ENCODE peak calls at places on chromosomes 16 and 17, in four cellular contexts. P, L, W and E are unnamed samples.

GRCh38 chr16:86026136-86026905 is 127.4 kb downstream of the IRF8 start:
- DNase-seq in P (no peak), L (no peak), W (no peak), E (no peak)

GRCh38 chr16:85002099-85002541 is 9.2 kb downstream of the ZDHHC7 start:
- DNase-seq in P (no peak), L (no peak), W (no peak), E (no peak)

GRCh38 chr17:58280480-58281217 is at the start of gene MPO:
- DNase-seq in P (no peak), L (no peak), W (no peak), E (no peak)

GRCh38 chr16:9874233-9874632 is 308.0 kb downstream of the GRIN2A start:
- DNase-seq in P (no peak), L (no peak), W (no peak), E (no peak)

GRCh38 chr17:4479982-4480751 is 18.5 kb upstream of the SPNS2 start:
- DNase-seq in P (no peak), L (no peak), W (no peak), E (no peak)

GRCh38 chr17:70011750-70012149 is 63.3 kb upstream of the KCNJ16 start:
- DNase-seq in P (no peak), L (no peak), W (no peak), E (no peak)

GRCh38 chr17:56672195-56672594 is 78.7 kb downstream of the NOG start:
- DNase-seq in P (no peak), L (no peak), W (no peak), E (no peak)

GRCh38 chr17:43878260-43879082 is 28.9 kb downstream of the MPP2 start:
- DNase-seq in P (peak; percentile 48), L (peak; percentile 91), W (peak; percentile 52), E (peak; percentile 55)

GRCh38 chr17:12402963-12403622 is 262.6 kb upstream of the MYOCD start:
- DNase-seq in P (no peak), L (peak; percentile 54), W (no peak), E (no peak)

GRCh38 chr16:10183606-10183959 is 1.4 kb upstream of the GRIN2A start:
- DNase-seq in P (no peak), L (no peak), W (no peak), E (no peak)

GRCh38 chr16:2196162-2196980 is at the start of gene CASKIN1:
- DNase-seq in P (no peak), L (no peak), W (no peak), E (no peak)

GRCh38 chr17:40605301-40605700 is 40.0 kb upstream of the CCR7 start:
- DNase-seq in P (no peak), L (no peak), W (no peak), E (peak; percentile 71)

GRCh38 chr16:22969567-22969966 is 155.6 kb downstream of the HS3ST2 start:
- DNase-seq in P (no peak), L (no peak), W (no peak), E (no peak)

GRCh38 chr16:68332411-68333121 is 21.7 kb downstream of the PRMT7 start:
- DNase-seq in P (no peak), L (peak; percentile 17), W (no peak), E (no peak)

GRCh38 chr17:3732171-3732570 is 8.5 kb downstream of the HASPIN start:
- DNase-seq in P (no peak), L (peak; percentile 27), W (no peak), E (no peak)

GRCh38 chr16:78813917-78814316 is 714.5 kb downstream of the WWOX start:
- DNase-seq in P (no peak), L (no peak), W (no peak), E (no peak)

GRCh38 chr16:69340095-69340644 is 598 bp downstream of the NIP7 start:
- DNase-seq in P (no peak), L (peak; percentile 19), W (no peak), E (no peak)

GRCh38 chr17:2776589-2777241 is 19.5 kb upstream of the RAP1GAP2 start:
- DNase-seq in P (no peak), L (no peak), W (no peak), E (no peak)

GRCh38 chr17:64732336-64733006 is 70.4 kb upstream of the SMURF2 start:
- DNase-seq in P (no peak), L (peak; percentile 73), W (peak; percentile 82), E (no peak)

GRCh38 chr17:55691666-55692065 is 31.0 kb downstream of the TMEM100 start:
- DNase-seq in P (no peak), L (no peak), W (no peak), E (no peak)

GRCh38 chr17:77476920-77477805 is 336.4 kb downstream of the SEC14L1 start:
- DNase-seq in P (no peak), L (peak; percentile 99), W (peak; percentile 89), E (no peak)

GRCh38 chr16:72357860-72358259 is 185.9 kb upstream of the PMFBP1 start:
- DNase-seq in P (no peak), L (no peak), W (no peak), E (no peak)

GRCh38 chr17:13751485-13751793 is 149.7 kb upstream of the HS3ST3A1 start:
- DNase-seq in P (no peak), L (no peak), W (no peak), E (no peak)

GRCh38 chr17:50893183-50893993 is 27.2 kb upstream of the TOB1 start:
- DNase-seq in P (no peak), L (peak; percentile 31), W (no peak), E (no peak)

GRCh38 chr16:71709231-71709781 is 15.2 kb downstream of the PHLPP2 start:
- DNase-seq in P (no peak), L (peak; percentile 92), W (no peak), E (no peak)

GRCh38 chr17:65346166-65346565 is 209.0 kb downstream of the RGS9 start:
- DNase-seq in P (no peak), L (no peak), W (no peak), E (no peak)

GRCh38 chr17:82007495-82008257 is 15.0 kb downstream of the CENPX start:
- DNase-seq in P (no peak), L (no peak), W (no peak), E (no peak)

GRCh38 chr17:75845058-75845711 is 981 bp upstream of the UNC13D start:
- DNase-seq in P (peak; percentile 44), L (peak; percentile 68), W (no peak), E (peak; percentile 40)

GRCh38 chr17:248337-249235 is 67.1 kb upstream of the DOC2B start:
- DNase-seq in P (no peak), L (no peak), W (no peak), E (no peak)

GRCh38 chr17:29590261-29590978 is 972 bp upstream of the GIT1 start:
- DNase-seq in P (no peak), L (peak; percentile 49), W (no peak), E (no peak)

GRCh38 chr16:24800586-24800985 is 45.2 kb upstream of the SLC5A11 start:
- DNase-seq in P (no peak), L (peak; percentile 20), W (no peak), E (no peak)

GRCh38 chr16:11198817-11199216 is 57.2 kb downstream of the SOCS1 start:
- DNase-seq in P (no peak), L (no peak), W (no peak), E (no peak)